ENCODE peak calls at places on chromosomes 3 and 15, in five cellular contexts. E is GM23338; W is cardiac muscle cell; F is upper lobe of right lung; J is stimulated activated CD4-positive, alpha-beta T cell treated with anti-CD3 and anti-CD28 coated beads, Interleukin-2, amount 100 ng/mL, for 48 hours. V is an unnamed sample.

GRCh38 chr3:55341502-55342031 is 145.5 kb downstream of the WNT5A start:
- DNase-seq in E (no peak), W (no peak), F (no peak), J (no peak), V (no peak)

GRCh38 chr3:138062626-138063025 is 52.7 kb downstream of the CLDN18 start:
- DNase-seq in E (no peak), W (peak; percentile 70), F (no peak), J (no peak), V (no peak)

GRCh38 chr15:38912067-38912466 is 347.5 kb upstream of the RASGRP1 start:
- DNase-seq in E (no peak), W (no peak), F (no peak), J (no peak), V (no peak)

GRCh38 chr3:184156522-184156955 is 1.4 kb downstream of the DVL3 start:
- DNase-seq in E (peak; percentile 75), W (peak; percentile 88), F (peak; percentile 76), J (no peak), V (no peak)

GRCh38 chr3:15317164-15317477 is 15.3 kb downstream of the SH3BP5 start:
- DNase-seq in E (no peak), W (peak; percentile 64), F (no peak), J (no peak), V (no peak)

GRCh38 chr3:57130426-57131209 is 34.5 kb downstream of the IL17RD start:
- DNase-seq in E (peak; percentile 99), W (no peak), F (no peak), J (no peak), V (no peak)

GRCh38 chr3:40240921-40241320 is 68.6 kb upstream of the EIF1B start:
- DNase-seq in E (peak; percentile 44), W (no peak), F (no peak), J (no peak), V (no peak)

GRCh38 chr3:37952564-37952963 is 38.0 kb upstream of the VILL start:
- DNase-seq in E (no peak), W (no peak), F (no peak), J (no peak), V (no peak)

GRCh38 chr3:72724070-72724469 is 124.2 kb downstream of the SHQ1 start:
- DNase-seq in E (no peak), W (no peak), F (no peak), J (no peak), V (no peak)

GRCh38 chr3:127598841-127599570 is 795 bp downstream of the MCM2 start:
- DNase-seq in E (no peak), W (no peak), F (no peak), J (no peak), V (no peak)

GRCh38 chr3:11734-12133 is 184.8 kb upstream of the CHL1 start:
- DNase-seq in E (peak; percentile 51), W (peak; percentile 8), F (no peak), J (no peak), V (no peak)

GRCh38 chr3:139134678-139135372 is 90.1 kb upstream of the PRR23C start:
- DNase-seq in E (no peak), W (no peak), F (no peak), J (no peak), V (no peak)